ENCODE peak calls at places on chromosomes 3 and 15, in eight cellular contexts. One of them, this sample, is unnamed.
A peak's percentile ranks its signal among the peaks of the same experiment; 100 is the strongest.

GRCh38 chr3:43207628-43208085 is 78.7 kb upstream of the SNRK start:
- DNase-seq in esophagus muscularis mucosa: no peak
- DNase-seq in mesenchymal stem cell: peak; percentile 35
- DNase-seq in A549: no peak
- DNase-seq in fibroblast of lung: no peak
- DNase-seq in stomach: no peak
- DNase-seq in tibial artery: no peak
- DNase-seq in CD8-positive, alpha-beta T cell: no peak
- DNase-seq in this sample: peak; percentile 26

GRCh38 chr3:188151438-188151837 is 2.5 kb upstream of the LPP start:
- DNase-seq in esophagus muscularis mucosa: no peak
- DNase-seq in mesenchymal stem cell: peak; percentile 38
- DNase-seq in A549: no peak
- DNase-seq in fibroblast of lung: peak; percentile 76
- DNase-seq in stomach: no peak
- DNase-seq in tibial artery: no peak
- DNase-seq in CD8-positive, alpha-beta T cell: no peak
- DNase-seq in this sample: no peak

GRCh38 chr3:177523991-177524438 is 326.7 kb upstream of the TBL1XR1 start:
- DNase-seq in esophagus muscularis mucosa: no peak
- DNase-seq in mesenchymal stem cell: peak; percentile 53
- DNase-seq in A549: peak; percentile 54
- DNase-seq in fibroblast of lung: peak; percentile 44
- DNase-seq in stomach: no peak
- DNase-seq in tibial artery: no peak
- DNase-seq in CD8-positive, alpha-beta T cell: no peak
- DNase-seq in this sample: no peak

GRCh38 chr3:32817195-32817560 is 619 bp upstream of the TRIM71 start:
- DNase-seq in esophagus muscularis mucosa: no peak
- DNase-seq in mesenchymal stem cell: no peak
- DNase-seq in A549: no peak
- DNase-seq in fibroblast of lung: no peak
- DNase-seq in stomach: no peak
- DNase-seq in tibial artery: no peak
- DNase-seq in CD8-positive, alpha-beta T cell: no peak
- DNase-seq in this sample: no peak

GRCh38 chr3:24502690-24503089 is 8.0 kb upstream of the THRB start:
- DNase-seq in esophagus muscularis mucosa: no peak
- DNase-seq in mesenchymal stem cell: peak; percentile 58
- DNase-seq in A549: no peak
- DNase-seq in fibroblast of lung: peak; percentile 52
- DNase-seq in stomach: no peak
- DNase-seq in tibial artery: no peak
- DNase-seq in CD8-positive, alpha-beta T cell: no peak
- DNase-seq in this sample: peak; percentile 56

GRCh38 chr3:161171113-161171512 is 50.0 kb upstream of the NMD3 start:
- DNase-seq in esophagus muscularis mucosa: no peak
- DNase-seq in mesenchymal stem cell: peak; percentile 89
- DNase-seq in A549: peak; percentile 3
- DNase-seq in fibroblast of lung: peak; percentile 94
- DNase-seq in stomach: no peak
- DNase-seq in tibial artery: peak; percentile 73
- DNase-seq in CD8-positive, alpha-beta T cell: no peak
- DNase-seq in this sample: peak; percentile 92

GRCh38 chr3:119514637-119515036 is 16.3 kb downstream of the TIMMDC1 start:
- DNase-seq in esophagus muscularis mucosa: no peak
- DNase-seq in mesenchymal stem cell: no peak
- DNase-seq in A549: no peak
- DNase-seq in fibroblast of lung: no peak
- DNase-seq in stomach: no peak
- DNase-seq in tibial artery: no peak
- DNase-seq in CD8-positive, alpha-beta T cell: no peak
- DNase-seq in this sample: no peak

GRCh38 chr15:49122541-49123062 is 32.8 kb downstream of the COPS2 start:
- DNase-seq in esophagus muscularis mucosa: no peak
- DNase-seq in mesenchymal stem cell: no peak
- DNase-seq in A549: no peak
- DNase-seq in fibroblast of lung: peak; percentile 6
- DNase-seq in stomach: no peak
- DNase-seq in tibial artery: no peak
- DNase-seq in CD8-positive, alpha-beta T cell: no peak
- DNase-seq in this sample: no peak

GRCh38 chr15:45548753-45549520 is 26.4 kb upstream of the SLC30A4 start:
- DNase-seq in esophagus muscularis mucosa: no peak
- DNase-seq in mesenchymal stem cell: no peak
- DNase-seq in A549: no peak
- DNase-seq in fibroblast of lung: no peak
- DNase-seq in stomach: no peak
- DNase-seq in tibial artery: no peak
- DNase-seq in CD8-positive, alpha-beta T cell: no peak
- DNase-seq in this sample: no peak

GRCh38 chr3:146101538-146101937 is 59.4 kb downstream of the PLOD2 start:
- DNase-seq in esophagus muscularis mucosa: no peak
- DNase-seq in mesenchymal stem cell: no peak
- DNase-seq in A549: no peak
- DNase-seq in fibroblast of lung: no peak
- DNase-seq in stomach: no peak
- DNase-seq in tibial artery: no peak
- DNase-seq in CD8-positive, alpha-beta T cell: no peak
- DNase-seq in this sample: no peak

GRCh38 chr15:70142322-70143191 is 44.8 kb upstream of the TLE3 start:
- DNase-seq in esophagus muscularis mucosa: no peak
- DNase-seq in mesenchymal stem cell: peak; percentile 73
- DNase-seq in A549: peak; percentile 27
- DNase-seq in fibroblast of lung: peak; percentile 89
- DNase-seq in stomach: no peak
- DNase-seq in tibial artery: no peak
- DNase-seq in CD8-positive, alpha-beta T cell: no peak
- DNase-seq in this sample: peak; percentile 59

GRCh38 chr3:76610150-76610549 is 429.7 kb upstream of the ROBO2 start:
- DNase-seq in esophagus muscularis mucosa: no peak
- DNase-seq in mesenchymal stem cell: no peak
- DNase-seq in A549: no peak
- DNase-seq in fibroblast of lung: no peak
- DNase-seq in stomach: no peak
- DNase-seq in tibial artery: no peak
- DNase-seq in CD8-positive, alpha-beta T cell: no peak
- DNase-seq in this sample: no peak

GRCh38 chr3:182284793-182285192 is 508.5 kb upstream of the ATP11B start:
- DNase-seq in esophagus muscularis mucosa: no peak
- DNase-seq in mesenchymal stem cell: no peak
- DNase-seq in A549: no peak
- DNase-seq in fibroblast of lung: no peak
- DNase-seq in stomach: peak; percentile 26
- DNase-seq in tibial artery: no peak
- DNase-seq in CD8-positive, alpha-beta T cell: no peak
- DNase-seq in this sample: no peak

GRCh38 chr15:92839696-92840095 is 60.4 kb upstream of the CHD2 start:
- DNase-seq in esophagus muscularis mucosa: no peak
- DNase-seq in mesenchymal stem cell: no peak
- DNase-seq in A549: no peak
- DNase-seq in fibroblast of lung: no peak
- DNase-seq in stomach: no peak
- DNase-seq in tibial artery: no peak
- DNase-seq in CD8-positive, alpha-beta T cell: no peak
- DNase-seq in this sample: no peak

GRCh38 chr3:152253514-152253913 is 15.2 kb upstream of the MBNL1 start:
- DNase-seq in esophagus muscularis mucosa: no peak
- DNase-seq in mesenchymal stem cell: no peak
- DNase-seq in A549: no peak
- DNase-seq in fibroblast of lung: no peak
- DNase-seq in stomach: no peak
- DNase-seq in tibial artery: no peak
- DNase-seq in CD8-positive, alpha-beta T cell: no peak
- DNase-seq in this sample: peak; percentile 45

GRCh38 chr3:37140899-37141541 is 33.4 kb downstream of the LRRFIP2 start:
- DNase-seq in esophagus muscularis mucosa: no peak
- DNase-seq in mesenchymal stem cell: no peak
- DNase-seq in A549: no peak
- DNase-seq in fibroblast of lung: no peak
- DNase-seq in stomach: no peak
- DNase-seq in tibial artery: no peak
- DNase-seq in CD8-positive, alpha-beta T cell: no peak
- DNase-seq in this sample: no peak
- H3K4me1 ChIP-seq in esophagus muscularis mucosa: peaks cover 40% of the 10 kb centered on the region
- H3K4me1 ChIP-seq in mesenchymal stem cell: peaks cover 2% of the 10 kb centered on the region
- H3K4me1 ChIP-seq in A549: peaks cover 30% of the 10 kb centered on the region
- H3K4me1 ChIP-seq in fibroblast of lung: peaks cover 10% of the 10 kb centered on the region
- H3K4me1 ChIP-seq in stomach: peaks cover 4% of the 10 kb centered on the region
- H3K4me1 ChIP-seq in tibial artery: peaks cover 39% of the 10 kb centered on the region
- H3K4me1 ChIP-seq in CD8-positive, alpha-beta T cell: no peaks in the 10 kb centered on the region
- H3K4me1 ChIP-seq in this sample: peaks cover 16% of the 10 kb centered on the region

GRCh38 chr15:58509556-58509955 is 77.8 kb downstream of the LIPC start:
- DNase-seq in esophagus muscularis mucosa: no peak
- DNase-seq in mesenchymal stem cell: no peak
- DNase-seq in A549: no peak
- DNase-seq in fibroblast of lung: no peak
- DNase-seq in stomach: no peak
- DNase-seq in tibial artery: no peak
- DNase-seq in CD8-positive, alpha-beta T cell: no peak
- DNase-seq in this sample: no peak
- H3K4me1 ChIP-seq in esophagus muscularis mucosa: no peaks in the 10 kb centered on the region
- H3K4me1 ChIP-seq in mesenchymal stem cell: peaks cover 7% of the 10 kb centered on the region
- H3K4me1 ChIP-seq in A549: peaks cover 3% of the 10 kb centered on the region
- H3K4me1 ChIP-seq in fibroblast of lung: no peaks in the 10 kb centered on the region
- H3K4me1 ChIP-seq in stomach: peaks cover 6% of the 10 kb centered on the region
- H3K4me1 ChIP-seq in tibial artery: peaks cover 12% of the 10 kb centered on the region
- H3K4me1 ChIP-seq in CD8-positive, alpha-beta T cell: peaks cover 16% of the 10 kb centered on the region
- H3K4me1 ChIP-seq in this sample: peaks cover 36% of the 10 kb centered on the region

GRCh38 chr15:74422723-74423442 is 10.9 kb downstream of the SEMA7A start:
- DNase-seq in esophagus muscularis mucosa: no peak
- DNase-seq in mesenchymal stem cell: peak; percentile 38
- DNase-seq in A549: peak; percentile 27
- DNase-seq in fibroblast of lung: peak; percentile 77
- DNase-seq in stomach: no peak
- DNase-seq in tibial artery: no peak
- DNase-seq in CD8-positive, alpha-beta T cell: no peak
- DNase-seq in this sample: peak; percentile 88

GRCh38 chr15:74425634-74426033 is 8.1 kb downstream of the SEMA7A start:
- DNase-seq in esophagus muscularis mucosa: no peak
- DNase-seq in mesenchymal stem cell: no peak
- DNase-seq in A549: no peak
- DNase-seq in fibroblast of lung: no peak
- DNase-seq in stomach: no peak
- DNase-seq in tibial artery: no peak
- DNase-seq in CD8-positive, alpha-beta T cell: no peak
- DNase-seq in this sample: no peak

GRCh38 chr15:74426404-74427281 is 7.1 kb downstream of the SEMA7A start:
- DNase-seq in esophagus muscularis mucosa: no peak
- DNase-seq in mesenchymal stem cell: no peak
- DNase-seq in A549: no peak
- DNase-seq in fibroblast of lung: no peak
- DNase-seq in stomach: no peak
- DNase-seq in tibial artery: no peak
- DNase-seq in CD8-positive, alpha-beta T cell: no peak
- DNase-seq in this sample: no peak

GRCh38 chr15:74423443-74424257 is 10.1 kb downstream of the SEMA7A start:
- DNase-seq in esophagus muscularis mucosa: no peak
- DNase-seq in mesenchymal stem cell: no peak
- DNase-seq in A549: no peak
- DNase-seq in fibroblast of lung: no peak
- DNase-seq in stomach: no peak
- DNase-seq in tibial artery: no peak
- DNase-seq in CD8-positive, alpha-beta T cell: no peak
- DNase-seq in this sample: peak; percentile 56

GRCh38 chr15:74424901-74425528 is 8.7 kb downstream of the SEMA7A start:
- DNase-seq in esophagus muscularis mucosa: no peak
- DNase-seq in mesenchymal stem cell: no peak
- DNase-seq in A549: no peak
- DNase-seq in fibroblast of lung: no peak
- DNase-seq in stomach: no peak
- DNase-seq in tibial artery: no peak
- DNase-seq in CD8-positive, alpha-beta T cell: no peak
- DNase-seq in this sample: no peak
- H3K4me1 ChIP-seq in esophagus muscularis mucosa: peaks cover 16% of the 10 kb centered on the region
- H3K4me1 ChIP-seq in mesenchymal stem cell: peaks cover 85% of the 10 kb centered on the region
- H3K4me1 ChIP-seq in A549: peaks cover 21% of the 10 kb centered on the region
- H3K4me1 ChIP-seq in fibroblast of lung: peaks cover 30% of the 10 kb centered on the region
- H3K4me1 ChIP-seq in stomach: no peaks in the 10 kb centered on the region
- H3K4me1 ChIP-seq in tibial artery: no peaks in the 10 kb centered on the region
- H3K4me1 ChIP-seq in CD8-positive, alpha-beta T cell: peaks cover 3% of the 10 kb centered on the region
- H3K4me1 ChIP-seq in this sample: peaks cover 79% of the 10 kb centered on the region

GRCh38 chr15:80817901-80818300 is 38.7 kb downstream of the CEMIP start:
- DNase-seq in esophagus muscularis mucosa: no peak
- DNase-seq in mesenchymal stem cell: no peak
- DNase-seq in A549: no peak
- DNase-seq in fibroblast of lung: no peak
- DNase-seq in stomach: no peak
- DNase-seq in tibial artery: no peak
- DNase-seq in CD8-positive, alpha-beta T cell: no peak
- DNase-seq in this sample: no peak
- H3K4me1 ChIP-seq in esophagus muscularis mucosa: peaks cover 29% of the 10 kb centered on the region
- H3K4me1 ChIP-seq in mesenchymal stem cell: no peaks in the 10 kb centered on the region
- H3K4me1 ChIP-seq in A549: no peaks in the 10 kb centered on the region
- H3K4me1 ChIP-seq in fibroblast of lung: no peaks in the 10 kb centered on the region
- H3K4me1 ChIP-seq in stomach: no peaks in the 10 kb centered on the region
- H3K4me1 ChIP-seq in tibial artery: peaks cover 50% of the 10 kb centered on the region
- H3K4me1 ChIP-seq in CD8-positive, alpha-beta T cell: no peaks in the 10 kb centered on the region
- H3K4me1 ChIP-seq in this sample: no peaks in the 10 kb centered on the region

GRCh38 chr3:194604837-194605236 is 28.4 kb downstream of the TMEM44 start:
- DNase-seq in esophagus muscularis mucosa: no peak
- DNase-seq in mesenchymal stem cell: no peak
- DNase-seq in A549: no peak
- DNase-seq in fibroblast of lung: no peak
- DNase-seq in stomach: no peak
- DNase-seq in tibial artery: no peak
- DNase-seq in CD8-positive, alpha-beta T cell: no peak
- DNase-seq in this sample: peak; percentile 30

GRCh38 chr3:194606941-194607340 is 26.3 kb downstream of the TMEM44 start:
- DNase-seq in esophagus muscularis mucosa: no peak
- DNase-seq in mesenchymal stem cell: no peak
- DNase-seq in A549: no peak
- DNase-seq in fibroblast of lung: no peak
- DNase-seq in stomach: no peak
- DNase-seq in tibial artery: no peak
- DNase-seq in CD8-positive, alpha-beta T cell: no peak
- DNase-seq in this sample: no peak

GRCh38 chr3:194602580-194603300 is 30.5 kb downstream of the TMEM44 start:
- DNase-seq in esophagus muscularis mucosa: no peak
- DNase-seq in mesenchymal stem cell: peak; percentile 45
- DNase-seq in A549: no peak
- DNase-seq in fibroblast of lung: peak; percentile 60
- DNase-seq in stomach: no peak
- DNase-seq in tibial artery: no peak
- DNase-seq in CD8-positive, alpha-beta T cell: no peak
- DNase-seq in this sample: no peak

GRCh38 chr3:194606163-194606562 is 27.1 kb downstream of the TMEM44 start:
- DNase-seq in esophagus muscularis mucosa: no peak
- DNase-seq in mesenchymal stem cell: no peak
- DNase-seq in A549: no peak
- DNase-seq in fibroblast of lung: no peak
- DNase-seq in stomach: no peak
- DNase-seq in tibial artery: no peak
- DNase-seq in CD8-positive, alpha-beta T cell: no peak
- DNase-seq in this sample: no peak

DNA sequence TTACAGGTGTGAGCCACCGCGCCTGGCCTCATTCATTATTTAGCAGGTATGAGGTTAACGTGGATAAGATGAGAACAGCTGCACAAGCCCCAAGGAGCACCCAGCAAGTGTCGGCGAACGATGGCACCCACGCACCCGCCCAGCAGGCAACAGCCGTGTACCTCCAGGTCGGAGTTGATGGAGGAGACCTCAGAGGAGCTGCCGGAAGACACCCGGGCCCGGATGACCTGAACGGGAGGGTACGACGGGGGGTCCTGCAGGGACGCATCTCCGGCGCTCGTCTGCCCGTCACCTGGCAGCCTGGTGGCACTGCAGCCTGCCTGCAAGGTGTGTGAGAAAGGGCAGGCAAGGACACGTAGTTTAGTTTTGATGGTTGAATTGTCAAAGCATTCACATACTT is 29.1 kb downstream of the TMEM44 start:
- DNase-seq in esophagus muscularis mucosa: no peak
- DNase-seq in mesenchymal stem cell: no peak
- DNase-seq in A549: no peak
- DNase-seq in fibroblast of lung: no peak
- DNase-seq in stomach: no peak
- DNase-seq in tibial artery: no peak
- DNase-seq in CD8-positive, alpha-beta T cell: no peak
- DNase-seq in this sample: no peak
- H3K4me1 ChIP-seq in esophagus muscularis mucosa: no peaks in the 10 kb centered on the region
- H3K4me1 ChIP-seq in mesenchymal stem cell: peaks cover 7% of the 10 kb centered on the region
- H3K4me1 ChIP-seq in A549: peaks cover 18% of the 10 kb centered on the region
- H3K4me1 ChIP-seq in fibroblast of lung: peaks cover 2% of the 10 kb centered on the region
- H3K4me1 ChIP-seq in stomach: no peaks in the 10 kb centered on the region
- H3K4me1 ChIP-seq in tibial artery: no peaks in the 10 kb centered on the region
- H3K4me1 ChIP-seq in CD8-positive, alpha-beta T cell: no peaks in the 10 kb centered on the region
- H3K4me1 ChIP-seq in this sample: peaks cover 2% of the 10 kb centered on the region

This sample was measured in GM23248.